ENCODE peak calls at places on chromosome 6, in five cellular contexts. M is hypothalamus; L is activated T-helper 1 cell treated with anti-CD3 and anti-CD28 coated beads, Interleukin-12 subunit alpha, Interleukin-12 subunit beta, Interleukin-2, Interleukin-4 antibody, amounts not matched to agents 30 ng/mL and 10 ng/mL and 1 ng/mL, durations not matched to agents 14 hours and 24 hours and 36 hours; W is activated T-cell treated with anti-CD3 and anti-CD28 coated beads for 24 hours; A is stomach. J is an unnamed sample.
A peak's percentile ranks its signal among the peaks of the same experiment; 100 is the strongest.

GRCh38 chr6:129686941-129687627 is 22.9 kb downstream of the ARHGAP18 start:
- DNase-seq in M (no peak), W (peak; percentile 36), L (peak; percentile 41), A (no peak), J (no peak)

GRCh38 chr6:145199961-145200360 is 535.4 kb downstream of the EPM2A start:
- DNase-seq in L (no peak), M (no peak), W (no peak), A (no peak), J (no peak)

GRCh38 chr6:139433647-139434419 is 59.4 kb upstream of the CITED2 start:
- DNase-seq in L (no peak), W (no peak), M (no peak), A (no peak), J (no peak)

GRCh38 chr6:16130437-16130891 is 1.6 kb downstream of the MYLIP start:
- DNase-seq in W (no peak), L (no peak), M (no peak), A (no peak), J (no peak)

GRCh38 chr6:163554663-163555062 is 140.1 kb downstream of the QKI start:
- DNase-seq in L (peak; percentile 30), A (peak; percentile 59), M (no peak), W (peak; percentile 16), J (peak; percentile 15)

GRCh38 chr6:79404261-79404660 is 133.0 kb downstream of the LCA5 start:
- DNase-seq in M (no peak), W (no peak), L (no peak), A (no peak), J (no peak)

GRCh38 chr6:40887079-40887822 is 151.8 kb downstream of the UNC5CL start:
- DNase-seq in L (no peak), M (no peak), W (no peak), A (no peak), J (no peak)

GRCh38 chr6:220736-221475 is 71.4 kb upstream of the DUSP22 start:
- DNase-seq in A (no peak), W (no peak), L (no peak), M (no peak), J (no peak)

J was measured in germinal center.